ENCODE peak calls at places on chromosomes 3 and 15, in six cellular contexts. C, W, K, Z, G and N are unnamed samples.
A peak's percentile ranks its signal among the peaks of the same experiment; 100 is the strongest.

GRCh38 chr15:74748322-74748946 is at the start of gene CYP1A2:
- DNase-seq in G (no peak), K (no peak), Z (no peak), W (no peak), C (no peak), N (no peak)

GRCh38 chr3:117874028-117874765 is 1160.4 kb downstream of the IGSF11 start:
- DNase-seq in Z (no peak), W (no peak), K (no peak), C (no peak), G (no peak), N (no peak)

GRCh38 chr3:100972867-100973266 is 20.4 kb downstream of the ABI3BP start:
- DNase-seq in G (no peak), C (no peak), W (no peak), Z (no peak), K (no peak), N (no peak)

GRCh38 chr3:84136425-84136824 is 822.4 kb upstream of the CADM2 start:
- DNase-seq in G (no peak), W (no peak), Z (no peak), K (peak; percentile 0), C (no peak), N (no peak)

GRCh38 chr3:21839592-21839991 is 88.6 kb upstream of the ZNF385D start:
- DNase-seq in K (peak; percentile 95), G (no peak), C (no peak), Z (no peak), W (no peak), N (no peak)

GRCh38 chr3:62771331-62772097 is 103.7 kb downstream of the CADPS start:
- DNase-seq in K (no peak), W (no peak), G (no peak), Z (no peak), C (no peak), N (no peak)

GRCh38 chr3:4709336-4709735 is 216.2 kb downstream of the ITPR1 start:
- DNase-seq in W (no peak), G (no peak), C (no peak), K (no peak), Z (no peak), N (no peak)

GRCh38 chr3:190404715-190405114 is 16.8 kb downstream of the CLDN16 start:
- DNase-seq in C (no peak), G (no peak), K (no peak), Z (no peak), W (no peak), N (no peak)

GRCh38 chr3:146929696-146930095 is 324.6 kb upstream of the PLSCR5 start:
- DNase-seq in Z (no peak), K (peak; percentile 41), W (no peak), C (no peak), G (no peak), N (no peak)

GRCh38 chr15:74406517-74406916 is 27.2 kb downstream of the SEMA7A start:
- DNase-seq in K (no peak), W (no peak), C (no peak), G (no peak), Z (no peak), N (no peak)

GRCh38 chr3:86973440-86973839 is 17.5 kb downstream of the VGLL3 start:
- DNase-seq in C (no peak), G (no peak), W (no peak), K (peak; percentile 98), Z (no peak), N (no peak)

GRCh38 chr3:134300520-134300919 is 49.9 kb upstream of the RYK start:
- DNase-seq in C (no peak), Z (no peak), W (no peak), K (no peak), G (no peak), N (no peak)

GRCh38 chr3:128383316-128384235 is 83.1 kb downstream of the DNAJB8 start:
- DNase-seq in Z (no peak), G (peak; percentile 95), W (peak; percentile 51), K (peak; percentile 43), C (no peak), N (peak; percentile 81)

GRCh38 chr3:37456270-37456708 is 281.9 kb upstream of the LRRFIP2 start:
- DNase-seq in Z (no peak), C (no peak), K (peak; percentile 2), G (no peak), W (no peak), N (peak; percentile 85)

GRCh38 chr3:66795365-66795764 is 202.7 kb upstream of the KBTBD8 start:
- DNase-seq in C (no peak), K (peak; percentile 91), W (no peak), G (no peak), Z (no peak), N (no peak)

GRCh38 chr3:158104346-158105020 is 1.7 kb downstream of the SHOX2 start:
- DNase-seq in G (no peak), W (no peak), C (no peak), K (no peak), Z (no peak), N (no peak)

GRCh38 chr3:69368129-69368741 is 17.7 kb downstream of the FRMD4B start:
- DNase-seq in G (no peak), C (no peak), W (no peak), Z (no peak), K (no peak), N (peak; percentile 81)

GRCh38 chr15:27831384-27832262 is 267.5 kb downstream of the OCA2 start:
- DNase-seq in W (no peak), Z (no peak), C (no peak), K (no peak), G (no peak), N (no peak)

GRCh38 chr15:76258460-76258859 is 52.8 kb downstream of the ETFA start:
- DNase-seq in W (no peak), K (no peak), G (no peak), Z (no peak), C (no peak), N (no peak)

GRCh38 chr15:69780981-69781380 is 316.7 kb downstream of the TLE3 start:
- DNase-seq in W (no peak), K (no peak), G (no peak), Z (no peak), C (no peak), N (no peak)

GRCh38 chr15:86988075-86988474 is 908.4 kb downstream of the AGBL1 start:
- DNase-seq in G (no peak), K (no peak), C (no peak), Z (no peak), W (no peak), N (no peak)

GRCh38 chr15:52143862-52144261 is 31.3 kb upstream of the BCL2L10 start:
- DNase-seq in W (no peak), G (no peak), Z (no peak), C (no peak), K (peak; percentile 41), N (no peak)

GRCh38 chr3:52366527-52366926 is 50.4 kb downstream of the DNAH1 start:
- DNase-seq in G (no peak), K (no peak), W (no peak), C (no peak), Z (peak; percentile 75), N (no peak)

GRCh38 chr3:15531346-15531745 is 9.8 kb upstream of the COLQ start:
- DNase-seq in W (no peak), Z (no peak), G (no peak), C (no peak), K (no peak), N (no peak)

GRCh38 chr3:44954962-44955361 is 21.0 kb downstream of the ZDHHC3 start:
- DNase-seq in Z (no peak), K (peak; percentile 61), G (no peak), W (no peak), C (no peak), N (no peak)

GRCh38 chr15:78977091-78977571 is 32.3 kb upstream of the CTSH start:
- DNase-seq in W (no peak), Z (no peak), C (peak; percentile 60), K (no peak), G (no peak), N (peak; percentile 34)

GRCh38 chr15:65303687-65304392 is 637 bp upstream of the RNU5B-1 start:
- DNase-seq in G (peak; percentile 70), C (peak; percentile 38), Z (peak; percentile 69), K (peak; percentile 68), W (peak; percentile 44), N (peak; percentile 74)
- TF ChIP-seq CTCF in G (no peak), C (peak; percentile 68), Z (no peak), K (no peak), W (no peak), N (no peak)

DNA sequence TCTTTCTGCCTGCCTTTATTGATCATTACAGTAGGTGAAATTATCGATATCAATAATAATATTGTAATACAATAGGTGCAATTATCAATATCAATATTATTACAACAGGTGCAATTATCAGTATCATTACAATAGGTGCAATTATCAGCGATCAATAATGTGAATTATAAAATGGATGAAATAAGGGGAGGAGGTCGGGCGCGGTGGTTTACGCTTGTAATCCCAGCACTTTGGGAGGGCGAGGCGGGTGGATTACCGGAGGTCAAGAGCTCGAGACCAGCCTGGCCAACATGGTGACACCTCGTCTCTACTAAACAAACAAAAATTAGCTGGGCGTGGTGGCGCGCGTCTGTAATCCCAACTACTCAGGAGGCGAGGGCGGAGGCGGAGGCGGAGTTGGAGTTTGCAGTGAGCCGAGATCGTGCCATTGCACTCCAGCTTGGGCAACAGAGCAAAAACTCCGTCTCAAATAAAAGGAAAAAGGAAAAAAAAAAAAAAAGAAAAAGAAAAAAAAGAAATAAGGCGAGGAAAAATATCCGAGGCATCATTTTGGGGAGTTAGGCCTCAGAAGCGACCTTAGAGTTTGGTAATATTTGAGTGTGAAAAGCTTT is 611 bp upstream of the BNIP2 start:
- DNase-seq in W (peak; percentile 77), K (peak; percentile 63), Z (peak; percentile 62), C (peak; percentile 37), G (peak; percentile 79), N (peak; percentile 90)
- TF ChIP-seq CTCF in W (no peak), K (no peak), Z (no peak), C (no peak), G (no peak), N (no peak)

GRCh38 chr15:37679627-37680026 is 254.8 kb upstream of the TMCO5A start:
- DNase-seq in G (no peak), K (no peak), W (no peak), C (no peak), Z (no peak), N (no peak)

GRCh38 chr15:37678124-37678523 is 256.3 kb upstream of the TMCO5A start:
- DNase-seq in Z (no peak), G (no peak), C (no peak), W (no peak), K (no peak), N (no peak)

DNA sequence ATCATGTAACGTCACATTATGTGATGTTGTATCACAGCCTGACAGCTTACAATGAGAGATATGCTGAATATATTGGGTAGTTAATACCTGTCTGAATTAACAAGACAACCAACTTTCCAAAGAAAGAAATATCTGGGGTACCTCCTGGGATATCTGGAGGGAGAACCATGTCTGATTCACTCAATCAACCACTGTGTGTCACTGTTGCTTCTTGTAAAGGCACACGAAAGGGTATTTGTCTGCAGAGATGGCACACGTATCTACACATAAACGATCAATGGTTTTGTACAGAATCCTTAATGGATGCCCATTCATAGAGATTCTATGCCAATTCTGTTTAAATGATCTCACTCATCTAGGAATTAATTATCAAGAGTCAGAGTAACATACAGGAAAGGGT is 252.1 kb upstream of the TMCO5A start:
- DNase-seq in W (no peak), C (no peak), K (peak; percentile 27), G (no peak), Z (no peak), N (no peak)
- TF ChIP-seq CTCF in W (no peak), C (no peak), K (peak; percentile 23), G (no peak), Z (no peak), N (peak; percentile 52)

DNA sequence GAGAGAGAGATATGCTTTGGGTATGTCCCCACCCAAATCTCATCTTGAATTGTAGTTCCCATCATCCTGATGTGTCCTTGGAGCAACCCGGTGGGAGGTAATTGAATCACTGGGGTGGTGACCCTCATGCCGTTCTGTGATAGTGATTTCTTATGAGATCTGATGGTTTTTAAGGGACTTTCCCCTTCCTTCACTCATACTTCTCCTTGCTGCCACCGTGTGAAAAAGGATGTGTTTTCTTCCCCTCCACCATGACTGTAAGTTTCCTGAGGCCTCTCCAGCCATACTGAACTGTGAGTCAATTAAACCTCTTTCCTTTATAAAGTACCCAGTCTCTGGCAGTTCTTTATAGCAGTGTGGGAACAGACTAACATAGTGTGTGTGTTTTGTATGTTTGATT is 60.3 kb downstream of the EOMES start:
- DNase-seq in Z (no peak), W (no peak), C (no peak), G (no peak), K (no peak), N (no peak)
- TF ChIP-seq CTCF in Z (no peak), W (no peak), C (no peak), G (no peak), K (no peak), N (no peak)